ENCODE peak calls at places on chromosomes 5 and 9, in five cellular contexts. One of them, this sample, is unnamed.

GRCh38 chr5:65247594-65247993 is 234.1 kb downstream of the ADAMTS6 start:
- DNase-seq in suprapubic skin: no peak
- DNase-seq in cardiac muscle cell: no peak
- DNase-seq in OCI-LY7: no peak
- DNase-seq in uterus: no peak
- DNase-seq in this sample: no peak

GRCh38 chr5:85109616-85110015 is 724.9 kb upstream of the EDIL3 start:
- DNase-seq in suprapubic skin: no peak
- DNase-seq in OCI-LY7: no peak
- DNase-seq in cardiac muscle cell: no peak
- DNase-seq in uterus: no peak
- DNase-seq in this sample: no peak

GRCh38 chr9:136225366-136225747 is 20.3 kb downstream of the QSOX2 start:
- DNase-seq in uterus: no peak
- DNase-seq in suprapubic skin: no peak
- DNase-seq in cardiac muscle cell: no peak
- DNase-seq in OCI-LY7: peak
- DNase-seq in this sample: no peak

GRCh38 chr5:95718203-95718602 is 12.9 kb upstream of the RHOBTB3 start:
- DNase-seq in OCI-LY7: peak
- DNase-seq in cardiac muscle cell: no peak
- DNase-seq in uterus: no peak
- DNase-seq in suprapubic skin: no peak
- DNase-seq in this sample: peak

GRCh38 chr5:1182633-1183423 is 18.6 kb upstream of the SLC6A19 start:
- DNase-seq in uterus: no peak
- DNase-seq in cardiac muscle cell: no peak
- DNase-seq in suprapubic skin: no peak
- DNase-seq in OCI-LY7: no peak
- DNase-seq in this sample: no peak

GRCh38 chr9:88313364-88314220 is 74.7 kb upstream of the SPIN1 start:
- DNase-seq in OCI-LY7: no peak
- DNase-seq in suprapubic skin: no peak
- DNase-seq in uterus: no peak
- DNase-seq in cardiac muscle cell: no peak
- DNase-seq in this sample: no peak

GRCh38 chr5:68444048-68444447 is 228.5 kb downstream of the PIK3R1 start:
- DNase-seq in cardiac muscle cell: no peak
- DNase-seq in suprapubic skin: no peak
- DNase-seq in OCI-LY7: no peak
- DNase-seq in uterus: no peak
- DNase-seq in this sample: no peak

GRCh38 chr5:175745212-175745611 is 87.3 kb downstream of the HRH2 start:
- DNase-seq in suprapubic skin: no peak
- DNase-seq in cardiac muscle cell: no peak
- DNase-seq in uterus: no peak
- DNase-seq in OCI-LY7: no peak
- DNase-seq in this sample: no peak

GRCh38 chr5:175895701-175896102 is 24.3 kb downstream of the CPLX2 start:
- DNase-seq in OCI-LY7: peak
- DNase-seq in suprapubic skin: no peak
- DNase-seq in cardiac muscle cell: no peak
- DNase-seq in uterus: no peak
- DNase-seq in this sample: no peak

GRCh38 chr5:116746668-116747067 is 172.0 kb upstream of the SEMA6A start:
- DNase-seq in suprapubic skin: no peak
- DNase-seq in uterus: no peak
- DNase-seq in OCI-LY7: no peak
- DNase-seq in cardiac muscle cell: no peak
- DNase-seq in this sample: no peak

GRCh38 chr9:135526730-135527571 is 5.7 kb downstream of the LCN1 start:
- DNase-seq in suprapubic skin: no peak
- DNase-seq in uterus: no peak
- DNase-seq in OCI-LY7: no peak
- DNase-seq in cardiac muscle cell: no peak
- DNase-seq in this sample: no peak

GRCh38 chr5:95927927-95928723 is 33.5 kb downstream of the ELL2 start:
- DNase-seq in uterus: no peak
- DNase-seq in cardiac muscle cell: no peak
- DNase-seq in OCI-LY7: no peak
- DNase-seq in suprapubic skin: no peak
- DNase-seq in this sample: no peak

GRCh38 chr9:72753261-72753893 is 199.5 kb downstream of the ALDH1A1 start:
- DNase-seq in OCI-LY7: no peak
- DNase-seq in cardiac muscle cell: peak
- DNase-seq in uterus: no peak
- DNase-seq in suprapubic skin: no peak
- DNase-seq in this sample: no peak

GRCh38 chr5:159913048-159913447 is 3.2 kb upstream of the ADRA1B start:
- DNase-seq in suprapubic skin: no peak
- DNase-seq in OCI-LY7: no peak
- DNase-seq in cardiac muscle cell: peak
- DNase-seq in uterus: peak
- DNase-seq in this sample: no peak

GRCh38 chr9:92947268-92948031 is at the start of gene FGD3:
- DNase-seq in suprapubic skin: no peak
- DNase-seq in cardiac muscle cell: peak
- DNase-seq in OCI-LY7: no peak
- DNase-seq in uterus: no peak
- DNase-seq in this sample: no peak

GRCh38 chr5:157575096-157575872 is at the start of gene ADAM19:
- DNase-seq in suprapubic skin: no peak
- DNase-seq in OCI-LY7: peak
- DNase-seq in uterus: peak
- DNase-seq in cardiac muscle cell: peak
- DNase-seq in this sample: no peak

GRCh38 chr5:80186634-80187033 is 69.2 kb downstream of the SERINC5 start:
- DNase-seq in uterus: no peak
- DNase-seq in suprapubic skin: no peak
- DNase-seq in OCI-LY7: peak
- DNase-seq in cardiac muscle cell: peak
- DNase-seq in this sample: no peak

GRCh38 chr9:137053944-137054931 is at the start of gene ENTPD2:
- DNase-seq in OCI-LY7: no peak
- DNase-seq in uterus: no peak
- DNase-seq in suprapubic skin: no peak
- DNase-seq in cardiac muscle cell: no peak
- DNase-seq in this sample: no peak

GRCh38 chr5:155969510-155969909 is 357.5 kb upstream of the SGCD start:
- DNase-seq in uterus: no peak
- DNase-seq in OCI-LY7: no peak
- DNase-seq in cardiac muscle cell: no peak
- DNase-seq in suprapubic skin: no peak
- DNase-seq in this sample: no peak

GRCh38 chr5:66993448-66993847 is 203.2 kb downstream of the CD180 start:
- DNase-seq in uterus: no peak
- DNase-seq in cardiac muscle cell: no peak
- DNase-seq in OCI-LY7: no peak
- DNase-seq in suprapubic skin: no peak
- DNase-seq in this sample: no peak

DNA sequence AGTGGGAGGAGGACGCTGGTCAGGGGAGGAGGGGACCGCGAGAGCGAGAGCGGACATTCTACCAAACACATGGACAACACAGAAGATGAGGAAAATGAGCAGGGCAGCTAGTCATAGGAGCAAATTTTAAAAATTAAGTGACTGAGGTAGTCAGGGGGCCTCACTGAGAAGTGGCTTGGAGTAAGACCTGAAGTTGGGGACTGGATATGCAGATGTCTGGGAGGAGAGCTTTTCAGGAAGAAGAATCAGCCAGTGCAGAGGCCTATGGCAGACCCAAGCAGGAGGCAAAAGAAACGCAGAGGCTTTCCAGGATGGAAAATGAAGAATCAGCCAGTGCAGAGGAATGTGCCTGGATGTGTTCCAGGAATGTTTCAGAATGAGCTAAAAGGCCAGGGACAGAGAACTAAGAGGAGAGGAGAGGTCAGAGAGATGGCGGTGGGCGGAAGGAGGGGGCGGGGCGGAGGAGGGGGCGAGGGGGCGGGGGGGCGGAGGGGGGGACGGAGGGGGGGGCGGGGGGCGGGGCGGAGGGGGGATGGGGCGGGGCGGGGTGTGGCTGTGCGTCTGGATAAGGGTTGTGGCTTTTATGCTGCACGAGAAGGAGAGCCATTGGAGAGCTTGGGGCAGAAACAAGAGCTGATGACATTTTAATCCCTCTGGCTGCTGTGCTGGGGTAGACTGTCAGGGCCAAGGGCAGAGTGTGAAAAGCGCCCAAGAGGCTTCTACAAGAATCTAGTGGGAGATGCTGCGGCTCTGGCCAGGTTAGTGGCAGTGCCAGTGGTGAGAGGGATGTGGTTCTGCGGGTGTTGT is 129.6 kb downstream of the KCNIP1 start:
- DNase-seq in suprapubic skin: no peak
- DNase-seq in cardiac muscle cell: peak
- DNase-seq in OCI-LY7: no peak
- DNase-seq in uterus: peak
- DNase-seq in this sample: peak
- H3K4me3 ChIP-seq in suprapubic skin: peak
- H3K4me3 ChIP-seq in cardiac muscle cell: peak
- H3K4me3 ChIP-seq in OCI-LY7: peak
- H3K4me3 ChIP-seq in uterus: peak
- H3K4me3 ChIP-seq in this sample: peak

GRCh38 chr5:178429541-178430186 is 160.5 kb downstream of the COL23A1 start:
- DNase-seq in suprapubic skin: no peak
- DNase-seq in OCI-LY7: no peak
- DNase-seq in uterus: no peak
- DNase-seq in cardiac muscle cell: no peak
- DNase-seq in this sample: no peak
- H3K27ac ChIP-seq in suprapubic skin: no peak
- H3K27ac ChIP-seq in OCI-LY7: no peak
- H3K27ac ChIP-seq in uterus: no peak
- H3K27ac ChIP-seq in cardiac muscle cell: no peak
- H3K27ac ChIP-seq in this sample: no peak

GRCh38 chr5:141135030-141135717 is at the start of gene PCDHB5:
- DNase-seq in suprapubic skin: no peak
- DNase-seq in uterus: no peak
- DNase-seq in OCI-LY7: no peak
- DNase-seq in cardiac muscle cell: peak
- DNase-seq in this sample: peak
- H3K4me3 ChIP-seq in suprapubic skin: peak
- H3K4me3 ChIP-seq in uterus: peak
- H3K4me3 ChIP-seq in OCI-LY7: no peak
- H3K4me3 ChIP-seq in cardiac muscle cell: peak
- H3K4me3 ChIP-seq in this sample: peak

GRCh38 chr5:172686539-172687390 is 45.7 kb downstream of the NEURL1B start:
- DNase-seq in cardiac muscle cell: no peak
- DNase-seq in OCI-LY7: no peak
- DNase-seq in uterus: no peak
- DNase-seq in suprapubic skin: no peak
- DNase-seq in this sample: no peak

GRCh38 chr5:172685036-172685435 is 44.0 kb downstream of the NEURL1B start:
- DNase-seq in uterus: no peak
- DNase-seq in OCI-LY7: no peak
- DNase-seq in cardiac muscle cell: no peak
- DNase-seq in suprapubic skin: no peak
- DNase-seq in this sample: no peak

GRCh38 chr5:172687983-172688734 is 47.1 kb downstream of the NEURL1B start:
- DNase-seq in suprapubic skin: no peak
- DNase-seq in uterus: no peak
- DNase-seq in cardiac muscle cell: no peak
- DNase-seq in OCI-LY7: no peak
- DNase-seq in this sample: no peak

GRCh38 chr5:172683696-172684464 is 42.8 kb downstream of the NEURL1B start:
- DNase-seq in cardiac muscle cell: no peak
- DNase-seq in OCI-LY7: no peak
- DNase-seq in uterus: no peak
- DNase-seq in suprapubic skin: no peak
- DNase-seq in this sample: no peak

DNA sequence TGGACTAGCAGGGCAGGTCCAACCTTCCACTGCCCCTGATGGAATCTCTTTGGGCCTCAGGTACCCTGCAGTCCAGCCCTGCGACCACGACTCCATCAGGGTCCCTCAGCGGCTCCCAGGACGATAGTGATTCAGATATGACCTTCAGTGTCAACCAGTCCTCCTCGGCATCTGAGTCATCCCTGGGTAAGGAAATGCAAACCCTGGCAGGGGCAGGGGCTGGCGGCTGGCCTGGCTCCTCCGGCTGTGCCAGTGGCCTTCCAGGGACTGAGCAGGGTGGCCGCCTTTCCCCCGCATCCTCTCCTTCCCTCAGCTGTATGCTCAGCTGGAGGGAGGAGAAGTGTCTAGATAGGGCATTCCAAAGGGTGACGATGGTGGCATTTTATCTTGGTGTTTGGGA is 45.0 kb downstream of the NEURL1B start:
- DNase-seq in uterus: no peak
- DNase-seq in cardiac muscle cell: no peak
- DNase-seq in OCI-LY7: no peak
- DNase-seq in suprapubic skin: no peak
- DNase-seq in this sample: no peak
- H3K27ac ChIP-seq in uterus: peak
- H3K27ac ChIP-seq in cardiac muscle cell: no peak
- H3K27ac ChIP-seq in OCI-LY7: no peak
- H3K27ac ChIP-seq in suprapubic skin: no peak
- H3K27ac ChIP-seq in this sample: no peak

GRCh38 chr5:139388198-139388821 is 1.4 kb downstream of the MZB1 start:
- DNase-seq in suprapubic skin: no peak
- DNase-seq in OCI-LY7: peak
- DNase-seq in uterus: no peak
- DNase-seq in cardiac muscle cell: peak
- DNase-seq in this sample: no peak
- H3K4me3 ChIP-seq in suprapubic skin: no peak
- H3K4me3 ChIP-seq in OCI-LY7: peak
- H3K4me3 ChIP-seq in uterus: no peak
- H3K4me3 ChIP-seq in cardiac muscle cell: no peak
- H3K4me3 ChIP-seq in this sample: no peak

DNA sequence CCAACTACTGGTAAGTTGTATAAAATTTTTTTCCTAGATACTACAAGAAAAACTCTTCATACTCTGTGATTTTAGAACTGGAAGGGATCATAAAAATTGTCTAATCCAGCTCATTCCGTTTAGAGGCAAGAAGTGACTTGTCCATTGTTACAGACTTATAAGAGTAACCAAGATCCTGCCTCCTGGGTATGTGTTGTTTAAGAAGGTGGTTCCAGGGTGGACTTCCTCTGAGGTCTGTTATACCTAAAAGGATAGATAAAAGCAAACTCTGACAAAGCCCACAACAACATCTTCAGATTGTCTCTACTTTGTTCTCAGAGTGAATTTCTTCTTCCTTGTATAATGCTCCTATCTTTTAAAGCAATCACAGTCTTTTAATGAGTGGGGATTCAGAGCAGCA is 24.2 kb downstream of the TGFBR1 start:
- DNase-seq in uterus: no peak
- DNase-seq in suprapubic skin: no peak
- DNase-seq in cardiac muscle cell: no peak
- DNase-seq in OCI-LY7: no peak
- DNase-seq in this sample: no peak
- H3K27ac ChIP-seq in uterus: no peak
- H3K27ac ChIP-seq in suprapubic skin: no peak
- H3K27ac ChIP-seq in cardiac muscle cell: no peak
- H3K27ac ChIP-seq in OCI-LY7: peak
- H3K27ac ChIP-seq in this sample: no peak

DNA sequence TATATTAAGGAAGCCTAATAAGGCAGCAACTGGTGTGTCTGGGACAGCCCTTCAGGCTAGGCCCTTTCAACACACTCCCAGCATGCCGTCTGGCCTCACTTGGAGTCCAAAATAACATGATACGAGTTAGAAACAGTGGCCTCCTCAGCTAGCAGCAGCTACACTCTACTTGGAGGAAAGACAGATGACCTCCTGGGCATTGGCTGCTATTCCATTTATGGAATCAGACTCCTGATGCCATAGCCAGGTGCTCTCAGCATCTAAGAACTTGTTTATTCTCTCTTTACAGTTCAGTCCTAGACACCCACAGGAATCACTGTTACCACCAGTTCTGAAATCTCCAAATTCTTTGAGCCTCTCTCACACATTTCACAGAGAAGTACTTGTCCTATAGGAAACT is 31.8 kb downstream of the RUSC2 start:
- DNase-seq in suprapubic skin: no peak
- DNase-seq in cardiac muscle cell: peak
- DNase-seq in uterus: no peak
- DNase-seq in OCI-LY7: no peak
- DNase-seq in this sample: no peak
- H3K4me3 ChIP-seq in suprapubic skin: no peak
- H3K4me3 ChIP-seq in cardiac muscle cell: no peak
- H3K4me3 ChIP-seq in uterus: no peak
- H3K4me3 ChIP-seq in OCI-LY7: no peak
- H3K4me3 ChIP-seq in this sample: no peak

This sample was measured in SK-N-MC.